ENCODE peak calls at places on chromosomes 3 and 15, in eight cellular contexts. J is H9; X is SK-N-SH; C is amniotic epithelial cell; I is naive thymus-derived CD8-positive, alpha-beta T cell; Q is right cardiac atrium; L is T1000; U is KBM-7. T is an unnamed sample.

GRCh38 chr3:46196261-46196957 is 11.7 kb downstream of the CCR1 start:
- DNase-seq in U (no peak), L (no peak), C (no peak), J (no peak), I (no peak), Q (no peak), X (no peak), T (no peak)

GRCh38 chr3:29389362-29389761 is 108.5 kb downstream of the RBMS3 start:
- DNase-seq in L (no peak), C (no peak), Q (no peak), U (no peak), J (no peak), X (peak), I (no peak), T (no peak)

GRCh38 chr15:34621675-34622074 is 38.2 kb upstream of the GOLGA8B start:
- DNase-seq in L (no peak), Q (no peak), I (no peak), C (peak), J (no peak), X (peak), U (peak), T (peak)

GRCh38 chr3:112111785-112112402 is 21.2 kb downstream of the GCSAM start:
- DNase-seq in I (peak), C (peak), X (peak), Q (no peak), L (no peak), U (peak), J (peak), T (peak)

GRCh38 chr3:119800844-119801243 is 18.9 kb downstream of the NR1I2 start:
- DNase-seq in C (no peak), Q (no peak), X (no peak), L (no peak), I (no peak), J (no peak), U (no peak), T (no peak)

GRCh38 chr3:111910806-111911205 is 51.7 kb downstream of the PHLDB2 start:
- DNase-seq in X (no peak), Q (no peak), J (no peak), I (no peak), C (peak), U (no peak), L (no peak), T (no peak)

GRCh38 chr15:85168642-85169173 is 187.1 kb downstream of the PDE8A start:
- DNase-seq in C (no peak), J (peak), U (peak), X (peak), I (peak), Q (no peak), L (no peak), T (peak)

GRCh38 chr15:52667597-52667996 is 11.6 kb downstream of the ATOSA start:
- DNase-seq in X (no peak), L (no peak), Q (no peak), J (no peak), I (no peak), U (no peak), C (peak), T (peak)

GRCh38 chr3:197082871-197083270 is 53.3 kb upstream of the MELTF start:
- DNase-seq in X (no peak), L (no peak), Q (no peak), J (no peak), C (no peak), I (no peak), U (no peak), T (no peak)

GRCh38 chr3:53051929-53052328 is 6.1 kb upstream of the SFMBT1 start:
- DNase-seq in J (no peak), I (no peak), Q (no peak), C (no peak), U (no peak), L (no peak), X (no peak), T (no peak)

GRCh38 chr3:169026543-169027181 is 636.9 kb downstream of the MECOM start:
- DNase-seq in C (peak), J (no peak), L (no peak), U (no peak), Q (no peak), X (no peak), I (no peak), T (peak)

GRCh38 chr3:185486371-185486770 is 12.5 kb downstream of the TMEM41A start:
- DNase-seq in J (no peak), X (no peak), I (no peak), U (no peak), L (no peak), Q (no peak), C (no peak), T (no peak)

GRCh38 chr15:33489335-33489734 is 178.6 kb downstream of the RYR3 start:
- DNase-seq in Q (no peak), X (no peak), I (no peak), U (no peak), C (no peak), L (no peak), J (no peak), T (no peak)

GRCh38 chr15:89812126-89812846 is 2.4 kb downstream of the ANPEP start:
- DNase-seq in C (no peak), X (peak), U (peak), I (peak), Q (peak), L (no peak), J (no peak), T (no peak)

GRCh38 chr3:55252921-55253320 is 234.2 kb downstream of the WNT5A start:
- DNase-seq in Q (no peak), L (no peak), C (peak), J (no peak), X (no peak), U (no peak), I (no peak), T (no peak)

GRCh38 chr15:101110681-101111569 is 140.9 kb downstream of the CHSY1 start:
- DNase-seq in I (peak), X (no peak), U (no peak), L (no peak), Q (no peak), J (peak), C (no peak), T (no peak)

GRCh38 chr3:23835087-23835486 is 29.3 kb downstream of the UBE2E1 start:
- DNase-seq in I (no peak), X (no peak), U (no peak), Q (no peak), C (no peak), J (no peak), L (no peak), T (no peak)

GRCh38 chr3:35932995-35933394 is 293.7 kb downstream of the ARPP21 start:
- DNase-seq in X (no peak), L (peak), Q (no peak), C (peak), J (no peak), I (no peak), U (peak), T (peak)

GRCh38 chr3:114650808-114651207 is 357.0 kb downstream of the TIGIT start:
- DNase-seq in J (no peak), U (no peak), I (no peak), Q (no peak), C (peak), L (no peak), X (no peak), T (peak)

GRCh38 chr3:128605091-128606046 is 45.2 kb downstream of the RPN1 start:
- DNase-seq in X (no peak), I (no peak), L (no peak), C (no peak), Q (no peak), J (no peak), U (no peak), T (no peak)

GRCh38 chr15:76840830-76841460 is 64.2 kb downstream of the SCAPER start:
- DNase-seq in J (no peak), L (no peak), U (peak), Q (no peak), C (peak), I (no peak), X (peak), T (peak)